ENCODE peak calls at places on chromosomes 5 and 9, in eight cellular contexts. N is stomach, E is suprapubic skin, F is esophagus squamous epithelium, X is uterus, U is endothelial cell of umbilical vein, V is body of pancreas, Z is heart left ventricle. R is an unnamed sample.

GRCh38 chr5:159102294-159102934 is 2.7 kb upstream of the EBF1 start:
- DNase-seq in U (no peak), V (no peak), N (no peak), Z (no peak), F (no peak), X (no peak), E (no peak), R (no peak)

GRCh38 chr9:97397220-97397619 is 14.7 kb upstream of the TDRD7 start:
- DNase-seq in Z (no peak), X (no peak), F (no peak), V (no peak), E (no peak), U (no peak), N (no peak), R (no peak)

GRCh38 chr9:69745716-69746538 is 13.9 kb downstream of the PTAR1 start:
- DNase-seq in N (no peak), V (no peak), F (no peak), E (no peak), X (no peak), Z (no peak), U (peak; percentile 34), R (no peak)

GRCh38 chr9:124527781-124528180 is 20.6 kb upstream of the NR5A1 start:
- DNase-seq in X (no peak), V (no peak), F (no peak), E (no peak), N (no peak), U (no peak), Z (no peak), R (no peak)

GRCh38 chr5:10607023-10607665 is 43.3 kb downstream of the ANKRD33B start:
- DNase-seq in F (no peak), U (peak; percentile 80), E (peak; percentile 52), V (no peak), Z (no peak), X (no peak), N (no peak), R (no peak)

GRCh38 chr9:103277240-103277639 is 282.1 kb downstream of the CYLC2 start:
- DNase-seq in E (no peak), N (no peak), F (no peak), V (no peak), Z (no peak), U (no peak), X (no peak), R (no peak)

GRCh38 chr5:59609501-59610265 is 283.8 kb downstream of the PDE4D start:
- DNase-seq in E (no peak), X (no peak), F (no peak), V (no peak), Z (no peak), N (no peak), U (no peak), R (no peak)

GRCh38 chr5:66285343-66285942 is 141.3 kb downstream of the SREK1 start:
- DNase-seq in F (no peak), V (no peak), E (no peak), X (no peak), U (no peak), N (no peak), Z (no peak), R (no peak)

GRCh38 chr5:133489632-133490031 is 122.7 kb downstream of the FSTL4 start:
- DNase-seq in U (no peak), E (no peak), N (no peak), Z (no peak), X (no peak), F (no peak), V (no peak), R (no peak)

GRCh38 chr5:150516011-150516410 is 8.1 kb downstream of the NDST1 start:
- DNase-seq in V (peak; percentile 85), E (no peak), N (peak; percentile 83), F (no peak), U (peak; percentile 44), X (no peak), Z (no peak), R (no peak)

GRCh38 chr9:3244963-3245653 is 280.7 kb downstream of the RFX3 start:
- DNase-seq in X (no peak), F (no peak), U (no peak), Z (no peak), V (no peak), E (no peak), N (no peak), R (no peak)

GRCh38 chr5:14035859-14036440 is 91.5 kb upstream of the DNAH5 start:
- DNase-seq in X (peak; percentile 25), Z (no peak), N (no peak), U (peak; percentile 96), V (peak; percentile 44), E (no peak), F (no peak), R (no peak)

GRCh38 chr5:77232959-77233358 is 22.5 kb downstream of the PDE8B start:
- DNase-seq in X (no peak), Z (no peak), F (no peak), U (no peak), N (no peak), E (no peak), V (no peak), R (no peak)

GRCh38 chr9:137590469-137591383 is at the start of gene ZMYND19:
- DNase-seq in Z (peak; percentile 95), X (peak; percentile 82), N (peak; percentile 92), F (peak; percentile 57), U (peak; percentile 87), V (peak; percentile 90), E (peak; percentile 88), R (peak; percentile 92)

GRCh38 chr5:68305223-68305865 is 89.8 kb downstream of the PIK3R1 start:
- DNase-seq in V (peak; percentile 85), U (no peak), E (no peak), X (no peak), N (no peak), Z (no peak), F (no peak), R (no peak)

GRCh38 chr5:56155085-56155484 is 78.0 kb downstream of the ANKRD55 start:
- DNase-seq in Z (no peak), X (no peak), E (no peak), U (no peak), F (no peak), N (no peak), V (no peak), R (no peak)

GRCh38 chr5:175383350-175383749 is 60.6 kb downstream of the DRD1 start:
- DNase-seq in N (no peak), V (no peak), E (no peak), F (no peak), U (no peak), Z (no peak), X (no peak), R (no peak)

GRCh38 chr9:109500421-109500974 is 2.4 kb upstream of the PTPN3 start:
- DNase-seq in V (no peak), U (no peak), F (no peak), E (no peak), N (no peak), Z (no peak), X (no peak), R (no peak)

GRCh38 chr5:175617447-175617846 is 40.4 kb upstream of the HRH2 start:
- DNase-seq in U (no peak), F (no peak), X (no peak), Z (no peak), V (no peak), N (no peak), E (no peak), R (no peak)

GRCh38 chr5:165321912-165322311 is 1816.5 kb downstream of the MAT2B start:
- DNase-seq in F (no peak), Z (no peak), N (no peak), U (peak; percentile 57), E (no peak), X (no peak), V (no peak), R (no peak)

GRCh38 chr9:126499005-126499910 is 114.5 kb upstream of the LMX1B start:
- DNase-seq in U (peak; percentile 48), E (no peak), F (no peak), Z (peak; percentile 71), X (peak; percentile 36), N (peak; percentile 56), V (peak; percentile 52), R (no peak)

GRCh38 chr5:55993628-55994501 is 898 bp downstream of the IL6ST start:
- DNase-seq in Z (no peak), E (no peak), F (no peak), X (no peak), V (no peak), N (no peak), U (peak; percentile 52), R (no peak)

GRCh38 chr5:97229196-97229595 is 46.1 kb upstream of the RIOK2 start:
- DNase-seq in U (no peak), E (no peak), Z (no peak), F (no peak), X (no peak), V (peak; percentile 11), N (peak; percentile 34), R (no peak)

DNA sequence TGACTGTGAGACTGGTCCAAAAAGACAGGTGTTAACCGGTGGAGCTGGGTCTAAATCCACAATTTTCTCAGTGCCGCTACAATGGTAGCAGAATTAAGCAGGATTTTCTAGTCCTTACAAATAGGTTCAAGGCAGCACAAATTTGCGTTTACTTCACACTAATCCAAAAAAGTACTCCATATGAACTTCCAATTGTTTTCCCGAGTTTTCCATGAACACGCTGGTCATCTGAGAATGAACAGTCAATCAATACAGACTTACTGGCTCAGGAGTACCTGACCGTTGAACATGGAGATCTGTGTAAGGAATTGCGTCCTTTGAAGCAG is 709 bp downstream of the SLC35D2 start:
- DNase-seq in E (no peak), F (no peak), N (no peak), X (no peak), V (no peak), Z (no peak), U (no peak), R (no peak)
- H3K27ac ChIP-seq in E (peak overlapping the region; percentile 85), F (peak overlapping the region; percentile 92), N (peak overlapping the region; percentile 92), X (peak overlapping the region; percentile 88), V (peak overlapping the region; percentile 93), Z (peak overlapping the region; percentile 88), U (peak overlapping the region; percentile 9), R (peak overlapping the region; percentile 68)

GRCh38 chr9:113221003-113221799 is at the start of the genes FKBP15 and SLC31A1:
- DNase-seq in X (peak; percentile 97), U (peak; percentile 99), Z (peak; percentile 98), E (peak; percentile 98), V (peak; percentile 99), F (peak; percentile 78), N (peak; percentile 99), R (peak; percentile 99)
- TF ChIP-seq POLR2A in X (peak; percentile 48), U (peak; percentile 75), Z (peak; percentile 77), E (no peak), V (peak; percentile 66), F (peak; percentile 45), N (no peak), R (peak; percentile 95)

GRCh38 chr5:270340-270739 is 1.1 kb upstream of the PDCD6 start:
- DNase-seq in N (no peak), Z (no peak), F (no peak), U (no peak), E (no peak), X (no peak), V (no peak), R (no peak)

GRCh38 chr5:267716-268115 is 3.7 kb upstream of the PDCD6 start:
- DNase-seq in Z (no peak), V (no peak), X (no peak), F (no peak), U (no peak), N (no peak), E (no peak), R (no peak)

GRCh38 chr5:264346-264745 is 7.1 kb upstream of the PDCD6 start:
- DNase-seq in U (no peak), Z (no peak), N (no peak), X (no peak), F (no peak), E (no peak), V (no peak), R (no peak)
- H3K27ac ChIP-seq in U (peak overlapping the region; percentile 75), Z (peak overlapping the region; percentile 51), N (peak overlapping the region; percentile 66), X (no peak overlapping the region), F (peak overlapping the region; percentile 23), E (no peak overlapping the region), V (peak overlapping the region; percentile 20), R (peak overlapping the region; percentile 94)

GRCh38 chr9:134044944-134045343 is 19.7 kb downstream of the BRD3OS start:
- DNase-seq in X (no peak), U (no peak), E (no peak), F (no peak), V (no peak), Z (peak; percentile 33), N (no peak), R (no peak)
- TF ChIP-seq POLR2A in X (no peak), U (no peak), E (no peak), F (no peak), V (no peak), Z (no peak), N (no peak), R (no peak)